ENCODE peak calls at places on chromosomes 7 and 10, in eight cellular contexts. One of them, this sample, is unnamed.

GRCh38 chr7:4882169-4882741 is 1.3 kb downstream of the RADIL start:
- DNase-seq in tibial nerve: peak; percentile 77
- DNase-seq in CD4-positive, alpha-beta T cell: no peak
- DNase-seq in activated naive CD8-positive, alpha-beta T cell treated with anti-CD3 and anti-CD28 coated beads for 36 hours: no peak
- DNase-seq in C1 segment of cervical spinal cord: peak; percentile 39
- DNase-seq in stimulated activated CD4-positive, alpha-beta T cell treated with anti-CD3 and anti-CD28 coated beads, TNF-alpha, amount 100 ng/mL, for 4 hours: no peak
- DNase-seq in brain microvascular endothelial cell: peak; percentile 72
- DNase-seq in mammary epithelial cell: no peak
- DNase-seq in this sample: no peak

GRCh38 chr10:117541405-117541908 is 1.1 kb upstream of the EMX2 start:
- DNase-seq in tibial nerve: no peak
- DNase-seq in CD4-positive, alpha-beta T cell: no peak
- DNase-seq in activated naive CD8-positive, alpha-beta T cell treated with anti-CD3 and anti-CD28 coated beads for 36 hours: no peak
- DNase-seq in C1 segment of cervical spinal cord: no peak
- DNase-seq in stimulated activated CD4-positive, alpha-beta T cell treated with anti-CD3 and anti-CD28 coated beads, TNF-alpha, amount 100 ng/mL, for 4 hours: no peak
- DNase-seq in brain microvascular endothelial cell: peak; percentile 81
- DNase-seq in mammary epithelial cell: no peak
- DNase-seq in this sample: no peak

GRCh38 chr10:42755028-42755451 is 27.6 kb upstream of the BMS1 start:
- DNase-seq in tibial nerve: no peak
- DNase-seq in CD4-positive, alpha-beta T cell: no peak
- DNase-seq in activated naive CD8-positive, alpha-beta T cell treated with anti-CD3 and anti-CD28 coated beads for 36 hours: peak; percentile 13
- DNase-seq in C1 segment of cervical spinal cord: no peak
- DNase-seq in stimulated activated CD4-positive, alpha-beta T cell treated with anti-CD3 and anti-CD28 coated beads, TNF-alpha, amount 100 ng/mL, for 4 hours: no peak
- DNase-seq in brain microvascular endothelial cell: no peak
- DNase-seq in mammary epithelial cell: no peak
- DNase-seq in this sample: no peak

GRCh38 chr10:71765907-71766716 is 7.2 kb downstream of the VSIR start:
- DNase-seq in tibial nerve: no peak
- DNase-seq in CD4-positive, alpha-beta T cell: no peak
- DNase-seq in activated naive CD8-positive, alpha-beta T cell treated with anti-CD3 and anti-CD28 coated beads for 36 hours: no peak
- DNase-seq in C1 segment of cervical spinal cord: no peak
- DNase-seq in stimulated activated CD4-positive, alpha-beta T cell treated with anti-CD3 and anti-CD28 coated beads, TNF-alpha, amount 100 ng/mL, for 4 hours: no peak
- DNase-seq in brain microvascular endothelial cell: no peak
- DNase-seq in mammary epithelial cell: no peak
- DNase-seq in this sample: no peak

GRCh38 chr10:29105516-29106215 is 183.2 kb upstream of the LYZL1 start:
- DNase-seq in tibial nerve: no peak
- DNase-seq in CD4-positive, alpha-beta T cell: no peak
- DNase-seq in activated naive CD8-positive, alpha-beta T cell treated with anti-CD3 and anti-CD28 coated beads for 36 hours: no peak
- DNase-seq in C1 segment of cervical spinal cord: no peak
- DNase-seq in stimulated activated CD4-positive, alpha-beta T cell treated with anti-CD3 and anti-CD28 coated beads, TNF-alpha, amount 100 ng/mL, for 4 hours: no peak
- DNase-seq in brain microvascular endothelial cell: peak; percentile 72
- DNase-seq in mammary epithelial cell: peak; percentile 10
- DNase-seq in this sample: no peak

GRCh38 chr7:47893238-47893637 is 55.0 kb downstream of the PKD1L1 start:
- DNase-seq in tibial nerve: no peak
- DNase-seq in CD4-positive, alpha-beta T cell: no peak
- DNase-seq in activated naive CD8-positive, alpha-beta T cell treated with anti-CD3 and anti-CD28 coated beads for 36 hours: no peak
- DNase-seq in C1 segment of cervical spinal cord: no peak
- DNase-seq in stimulated activated CD4-positive, alpha-beta T cell treated with anti-CD3 and anti-CD28 coated beads, TNF-alpha, amount 100 ng/mL, for 4 hours: no peak
- DNase-seq in brain microvascular endothelial cell: no peak
- DNase-seq in mammary epithelial cell: no peak
- DNase-seq in this sample: no peak

GRCh38 chr7:1663243-1663642 is 6.8 kb upstream of the ELFN1 start:
- DNase-seq in tibial nerve: no peak
- DNase-seq in CD4-positive, alpha-beta T cell: no peak
- DNase-seq in activated naive CD8-positive, alpha-beta T cell treated with anti-CD3 and anti-CD28 coated beads for 36 hours: no peak
- DNase-seq in C1 segment of cervical spinal cord: no peak
- DNase-seq in stimulated activated CD4-positive, alpha-beta T cell treated with anti-CD3 and anti-CD28 coated beads, TNF-alpha, amount 100 ng/mL, for 4 hours: no peak
- DNase-seq in brain microvascular endothelial cell: no peak
- DNase-seq in mammary epithelial cell: no peak
- DNase-seq in this sample: no peak

GRCh38 chr7:815284-816216 is 16.7 kb upstream of the SUN1 start:
- DNase-seq in tibial nerve: no peak
- DNase-seq in CD4-positive, alpha-beta T cell: no peak
- DNase-seq in activated naive CD8-positive, alpha-beta T cell treated with anti-CD3 and anti-CD28 coated beads for 36 hours: peak; percentile 34
- DNase-seq in C1 segment of cervical spinal cord: no peak
- DNase-seq in stimulated activated CD4-positive, alpha-beta T cell treated with anti-CD3 and anti-CD28 coated beads, TNF-alpha, amount 100 ng/mL, for 4 hours: peak; percentile 14
- DNase-seq in brain microvascular endothelial cell: no peak
- DNase-seq in mammary epithelial cell: no peak
- DNase-seq in this sample: no peak

GRCh38 chr7:140033036-140033435 is 29.7 kb downstream of the PARP12 start:
- DNase-seq in tibial nerve: no peak
- DNase-seq in CD4-positive, alpha-beta T cell: no peak
- DNase-seq in activated naive CD8-positive, alpha-beta T cell treated with anti-CD3 and anti-CD28 coated beads for 36 hours: no peak
- DNase-seq in C1 segment of cervical spinal cord: no peak
- DNase-seq in stimulated activated CD4-positive, alpha-beta T cell treated with anti-CD3 and anti-CD28 coated beads, TNF-alpha, amount 100 ng/mL, for 4 hours: no peak
- DNase-seq in brain microvascular endothelial cell: peak; percentile 35
- DNase-seq in mammary epithelial cell: peak; percentile 21
- DNase-seq in this sample: no peak

GRCh38 chr10:28169525-28169924 is 133.3 kb downstream of the MPP7 start:
- DNase-seq in tibial nerve: no peak
- DNase-seq in CD4-positive, alpha-beta T cell: no peak
- DNase-seq in activated naive CD8-positive, alpha-beta T cell treated with anti-CD3 and anti-CD28 coated beads for 36 hours: no peak
- DNase-seq in C1 segment of cervical spinal cord: no peak
- DNase-seq in stimulated activated CD4-positive, alpha-beta T cell treated with anti-CD3 and anti-CD28 coated beads, TNF-alpha, amount 100 ng/mL, for 4 hours: no peak
- DNase-seq in brain microvascular endothelial cell: no peak
- DNase-seq in mammary epithelial cell: no peak
- DNase-seq in this sample: no peak

GRCh38 chr7:69358163-69358821 is 240.0 kb upstream of the AUTS2 start:
- DNase-seq in tibial nerve: no peak
- DNase-seq in CD4-positive, alpha-beta T cell: no peak
- DNase-seq in activated naive CD8-positive, alpha-beta T cell treated with anti-CD3 and anti-CD28 coated beads for 36 hours: no peak
- DNase-seq in C1 segment of cervical spinal cord: no peak
- DNase-seq in stimulated activated CD4-positive, alpha-beta T cell treated with anti-CD3 and anti-CD28 coated beads, TNF-alpha, amount 100 ng/mL, for 4 hours: no peak
- DNase-seq in brain microvascular endothelial cell: no peak
- DNase-seq in mammary epithelial cell: no peak
- DNase-seq in this sample: no peak

GRCh38 chr10:30970760-30971460 is 60.8 kb downstream of the ZNF438 start:
- DNase-seq in tibial nerve: no peak
- DNase-seq in CD4-positive, alpha-beta T cell: no peak
- DNase-seq in activated naive CD8-positive, alpha-beta T cell treated with anti-CD3 and anti-CD28 coated beads for 36 hours: no peak
- DNase-seq in C1 segment of cervical spinal cord: no peak
- DNase-seq in stimulated activated CD4-positive, alpha-beta T cell treated with anti-CD3 and anti-CD28 coated beads, TNF-alpha, amount 100 ng/mL, for 4 hours: no peak
- DNase-seq in brain microvascular endothelial cell: no peak
- DNase-seq in mammary epithelial cell: no peak
- DNase-seq in this sample: no peak

GRCh38 chr10:97574374-97575100 is 2.0 kb downstream of the ANKRD2 start:
- DNase-seq in tibial nerve: no peak
- DNase-seq in CD4-positive, alpha-beta T cell: no peak
- DNase-seq in activated naive CD8-positive, alpha-beta T cell treated with anti-CD3 and anti-CD28 coated beads for 36 hours: no peak
- DNase-seq in C1 segment of cervical spinal cord: no peak
- DNase-seq in stimulated activated CD4-positive, alpha-beta T cell treated with anti-CD3 and anti-CD28 coated beads, TNF-alpha, amount 100 ng/mL, for 4 hours: no peak
- DNase-seq in brain microvascular endothelial cell: peak; percentile 22
- DNase-seq in mammary epithelial cell: peak; percentile 90
- DNase-seq in this sample: no peak

GRCh38 chr10:70551491-70551890 is 51.0 kb downstream of the PRF1 start:
- DNase-seq in tibial nerve: no peak
- DNase-seq in CD4-positive, alpha-beta T cell: no peak
- DNase-seq in activated naive CD8-positive, alpha-beta T cell treated with anti-CD3 and anti-CD28 coated beads for 36 hours: no peak
- DNase-seq in C1 segment of cervical spinal cord: no peak
- DNase-seq in stimulated activated CD4-positive, alpha-beta T cell treated with anti-CD3 and anti-CD28 coated beads, TNF-alpha, amount 100 ng/mL, for 4 hours: no peak
- DNase-seq in brain microvascular endothelial cell: no peak
- DNase-seq in mammary epithelial cell: no peak
- DNase-seq in this sample: no peak

GRCh38 chr7:31065021-31065593 is 13.0 kb downstream of the ADCYAP1R1 start:
- DNase-seq in tibial nerve: no peak
- DNase-seq in CD4-positive, alpha-beta T cell: no peak
- DNase-seq in activated naive CD8-positive, alpha-beta T cell treated with anti-CD3 and anti-CD28 coated beads for 36 hours: no peak
- DNase-seq in C1 segment of cervical spinal cord: no peak
- DNase-seq in stimulated activated CD4-positive, alpha-beta T cell treated with anti-CD3 and anti-CD28 coated beads, TNF-alpha, amount 100 ng/mL, for 4 hours: no peak
- DNase-seq in brain microvascular endothelial cell: no peak
- DNase-seq in mammary epithelial cell: no peak
- DNase-seq in this sample: no peak

GRCh38 chr7:77802557-77803410 is 4.2 kb downstream of the PHTF2 start:
- DNase-seq in tibial nerve: no peak
- DNase-seq in CD4-positive, alpha-beta T cell: no peak
- DNase-seq in activated naive CD8-positive, alpha-beta T cell treated with anti-CD3 and anti-CD28 coated beads for 36 hours: no peak
- DNase-seq in C1 segment of cervical spinal cord: no peak
- DNase-seq in stimulated activated CD4-positive, alpha-beta T cell treated with anti-CD3 and anti-CD28 coated beads, TNF-alpha, amount 100 ng/mL, for 4 hours: no peak
- DNase-seq in brain microvascular endothelial cell: no peak
- DNase-seq in mammary epithelial cell: no peak
- DNase-seq in this sample: no peak

GRCh38 chr7:29140873-29141468 is 5.4 kb downstream of the CPVL start:
- DNase-seq in tibial nerve: no peak
- DNase-seq in CD4-positive, alpha-beta T cell: no peak
- DNase-seq in activated naive CD8-positive, alpha-beta T cell treated with anti-CD3 and anti-CD28 coated beads for 36 hours: no peak
- DNase-seq in C1 segment of cervical spinal cord: no peak
- DNase-seq in stimulated activated CD4-positive, alpha-beta T cell treated with anti-CD3 and anti-CD28 coated beads, TNF-alpha, amount 100 ng/mL, for 4 hours: no peak
- DNase-seq in brain microvascular endothelial cell: no peak
- DNase-seq in mammary epithelial cell: no peak
- DNase-seq in this sample: no peak

GRCh38 chr7:158028290-158028941 is 559.2 kb downstream of the PTPRN2 start:
- DNase-seq in tibial nerve: no peak
- DNase-seq in CD4-positive, alpha-beta T cell: no peak
- DNase-seq in activated naive CD8-positive, alpha-beta T cell treated with anti-CD3 and anti-CD28 coated beads for 36 hours: no peak
- DNase-seq in C1 segment of cervical spinal cord: no peak
- DNase-seq in stimulated activated CD4-positive, alpha-beta T cell treated with anti-CD3 and anti-CD28 coated beads, TNF-alpha, amount 100 ng/mL, for 4 hours: no peak
- DNase-seq in brain microvascular endothelial cell: no peak
- DNase-seq in mammary epithelial cell: no peak
- DNase-seq in this sample: no peak

GRCh38 chr10:120819366-120819765 is 31.8 kb upstream of the WDR11 start:
- DNase-seq in tibial nerve: no peak
- DNase-seq in CD4-positive, alpha-beta T cell: no peak
- DNase-seq in activated naive CD8-positive, alpha-beta T cell treated with anti-CD3 and anti-CD28 coated beads for 36 hours: no peak
- DNase-seq in C1 segment of cervical spinal cord: no peak
- DNase-seq in stimulated activated CD4-positive, alpha-beta T cell treated with anti-CD3 and anti-CD28 coated beads, TNF-alpha, amount 100 ng/mL, for 4 hours: no peak
- DNase-seq in brain microvascular endothelial cell: no peak
- DNase-seq in mammary epithelial cell: no peak
- DNase-seq in this sample: no peak

GRCh38 chr10:109456566-109457361 is 466.5 kb downstream of the XPNPEP1 start:
- DNase-seq in tibial nerve: no peak
- DNase-seq in CD4-positive, alpha-beta T cell: no peak
- DNase-seq in activated naive CD8-positive, alpha-beta T cell treated with anti-CD3 and anti-CD28 coated beads for 36 hours: no peak
- DNase-seq in C1 segment of cervical spinal cord: no peak
- DNase-seq in stimulated activated CD4-positive, alpha-beta T cell treated with anti-CD3 and anti-CD28 coated beads, TNF-alpha, amount 100 ng/mL, for 4 hours: no peak
- DNase-seq in brain microvascular endothelial cell: no peak
- DNase-seq in mammary epithelial cell: no peak
- DNase-seq in this sample: no peak

GRCh38 chr7:12907774-12908173 is 220.3 kb downstream of the ARL4A start:
- DNase-seq in tibial nerve: no peak
- DNase-seq in CD4-positive, alpha-beta T cell: no peak
- DNase-seq in activated naive CD8-positive, alpha-beta T cell treated with anti-CD3 and anti-CD28 coated beads for 36 hours: no peak
- DNase-seq in C1 segment of cervical spinal cord: no peak
- DNase-seq in stimulated activated CD4-positive, alpha-beta T cell treated with anti-CD3 and anti-CD28 coated beads, TNF-alpha, amount 100 ng/mL, for 4 hours: no peak
- DNase-seq in brain microvascular endothelial cell: no peak
- DNase-seq in mammary epithelial cell: no peak
- DNase-seq in this sample: no peak

GRCh38 chr10:95478935-95479334 is 82.2 kb downstream of the SORBS1 start:
- DNase-seq in tibial nerve: no peak
- DNase-seq in CD4-positive, alpha-beta T cell: no peak
- DNase-seq in activated naive CD8-positive, alpha-beta T cell treated with anti-CD3 and anti-CD28 coated beads for 36 hours: no peak
- DNase-seq in C1 segment of cervical spinal cord: no peak
- DNase-seq in stimulated activated CD4-positive, alpha-beta T cell treated with anti-CD3 and anti-CD28 coated beads, TNF-alpha, amount 100 ng/mL, for 4 hours: no peak
- DNase-seq in brain microvascular endothelial cell: no peak
- DNase-seq in mammary epithelial cell: no peak
- DNase-seq in this sample: no peak

GRCh38 chr10:42991442-42992098 is 85.3 kb upstream of the RET start:
- DNase-seq in tibial nerve: no peak
- DNase-seq in CD4-positive, alpha-beta T cell: no peak
- DNase-seq in activated naive CD8-positive, alpha-beta T cell treated with anti-CD3 and anti-CD28 coated beads for 36 hours: no peak
- DNase-seq in C1 segment of cervical spinal cord: no peak
- DNase-seq in stimulated activated CD4-positive, alpha-beta T cell treated with anti-CD3 and anti-CD28 coated beads, TNF-alpha, amount 100 ng/mL, for 4 hours: no peak
- DNase-seq in brain microvascular endothelial cell: no peak
- DNase-seq in mammary epithelial cell: no peak
- DNase-seq in this sample: no peak